ENCODE peak calls at places on chromosome 21, in four cellular contexts. U, K, M and E are unnamed samples.

GRCh38 chr21:44625756-44626155 is 1.1 kb upstream of the KRTAP10-9 start:
- DNase-seq in U (no peak), K (no peak), M (no peak), E (no peak)

GRCh38 chr21:37232274-37233018 is 34.7 kb downstream of the VPS26C start:
- DNase-seq in U (no peak), K (peak), M (no peak), E (no peak)

GRCh38 chr21:15804247-15804985 is 74.6 kb downstream of the USP25 start:
- DNase-seq in U (no peak), K (no peak), M (no peak), E (no peak)

GRCh38 chr21:28100366-28100765 is 892.3 kb downstream of the LTN1 start:
- DNase-seq in U (no peak), K (no peak), M (no peak), E (no peak)

GRCh38 chr21:30981403-30981802 is 56.9 kb downstream of the KRTAP19-8 start:
- DNase-seq in U (no peak), K (no peak), M (no peak), E (no peak)

GRCh38 chr21:46391773-46392172 is 66.9 kb upstream of the DIP2A start:
- DNase-seq in U (no peak), K (no peak), M (no peak), E (no peak)

GRCh38 chr21:14842641-14843040 is 222.2 kb downstream of the NRIP1 start:
- DNase-seq in U (no peak), K (no peak), M (no peak), E (no peak)

GRCh38 chr21:36260030-36260787 is 59.8 kb upstream of the MORC3 start:
- DNase-seq in U (no peak), K (no peak), M (peak), E (no peak)

GRCh38 chr21:38982096-38982495 is 176.4 kb downstream of the ETS2 start:
- DNase-seq in U (no peak), K (no peak), M (no peak), E (no peak)

GRCh38 chr21:28663111-28663693 is 329.5 kb downstream of the LTN1 start:
- DNase-seq in U (no peak), K (no peak), M (no peak), E (no peak)

GRCh38 chr21:45448810-45449657 is 44.1 kb downstream of the COL18A1 start:
- DNase-seq in U (no peak), K (no peak), M (no peak), E (no peak)

GRCh38 chr21:28742527-28742926 is 250.2 kb downstream of the LTN1 start:
- DNase-seq in U (no peak), K (no peak), M (peak), E (no peak)

GRCh38 chr21:45166931-45167330 is 92.6 kb downstream of the ADARB1 start:
- DNase-seq in U (no peak), K (no peak), M (no peak), E (no peak)

GRCh38 chr21:43345746-43346409 is 81.1 kb downstream of the SIK1 start:
- DNase-seq in U (no peak), K (no peak), M (peak), E (no peak)

GRCh38 chr21:44919913-44920693 is 596 bp downstream of the ITGB2 start:
- DNase-seq in U (no peak), K (no peak), M (no peak), E (no peak)

GRCh38 chr21:39180429-39181019 is 2.7 kb downstream of the PSMG1 start:
- DNase-seq in U (no peak), K (no peak), M (no peak), E (no peak)

GRCh38 chr21:25330266-25330665 is 277.0 kb downstream of the MRPL39 start:
- DNase-seq in U (no peak), K (no peak), M (no peak), E (no peak)

GRCh38 chr21:44089001-44089911 is 17.9 kb upstream of the PWP2 start:
- DNase-seq in U (no peak), K (no peak), M (no peak), E (no peak)

GRCh38 chr21:44763451-44764318 is 37.9 kb downstream of the UBE2G2 start:
- DNase-seq in U (no peak), K (no peak), M (no peak), E (no peak)

GRCh38 chr21:14875704-14876364 is 189.0 kb downstream of the NRIP1 start:
- DNase-seq in U (no peak), K (peak), M (peak), E (no peak)

GRCh38 chr21:42313501-42313969 is 1.7 kb downstream of the TFF3 start:
- DNase-seq in U (no peak), K (no peak), M (no peak), E (no peak)

GRCh38 chr21:38434913-38435533 is 63.3 kb downstream of the ERG start:
- DNase-seq in U (no peak), K (no peak), M (peak), E (no peak)

GRCh38 chr21:33988237-33988835 is 72.7 kb upstream of the ATP5PO start:
- DNase-seq in U (no peak), K (no peak), M (no peak), E (no peak)

GRCh38 chr21:31354604-31355443 is 10.8 kb upstream of the TIAM1 start:
- DNase-seq in U (peak), K (no peak), M (peak), E (no peak)

GRCh38 chr21:45080639-45081414 is 6.4 kb downstream of the ADARB1 start:
- DNase-seq in U (no peak), K (no peak), M (peak), E (no peak)

GRCh38 chr21:36027352-36027751 is 33.0 kb downstream of the SETD4 start:
- DNase-seq in U (no peak), K (no peak), M (peak), E (no peak)

GRCh38 chr21:45404726-45405270 is at the start of gene COL18A1:
- DNase-seq in U (peak), K (no peak), M (no peak), E (no peak)

GRCh38 chr21:40169971-40170370 is 302.7 kb downstream of the PCP4 start:
- DNase-seq in U (no peak), K (no peak), M (no peak), E (no peak)

GRCh38 chr21:16084776-16085364 is 355.1 kb downstream of the USP25 start:
- DNase-seq in U (no peak), K (no peak), M (no peak), E (no peak)